ENCODE peak calls at places on chromosomes 1 and 21, in nine cellular contexts. I, J, A, Y, T, L, Q, W and K are unnamed samples.

GRCh38 chr1:161989108-161989507 is 34.6 kb downstream of the OLFML2B start:
- DNase-seq in I (no peak), A (peak; percentile 13), L (no peak), T (no peak), Q (no peak), W (peak; percentile 29), J (no peak), Y (no peak), K (no peak)

GRCh38 chr1:231613419-231614349 is 12.9 kb upstream of the DISC1 start:
- DNase-seq in A (no peak), W (no peak), Q (no peak), L (no peak), Y (peak; percentile 83), T (no peak), J (no peak), I (no peak), K (no peak)

GRCh38 chr1:35029756-35030155 is 2.0 kb downstream of the ZMYM6 start:
- DNase-seq in Y (no peak), A (peak; percentile 21), J (no peak), I (no peak), Q (peak; percentile 42), T (no peak), W (no peak), L (no peak), K (no peak)

GRCh38 chr1:162753998-162754585 is 36.4 kb upstream of the HSD17B7 start:
- DNase-seq in T (no peak), Y (no peak), L (no peak), Q (no peak), J (no peak), I (no peak), A (peak; percentile 23), W (no peak), K (no peak)

GRCh38 chr1:30283199-30283962 is 440.0 kb downstream of the MATN1 start:
- DNase-seq in L (no peak), Y (no peak), I (no peak), Q (peak; percentile 2), T (no peak), A (no peak), W (no peak), J (no peak), K (no peak)

GRCh38 chr1:248924696-248925532 is 18.9 kb downstream of the PGBD2 start:
- DNase-seq in J (no peak), Y (peak; percentile 74), L (no peak), W (peak; percentile 63), T (peak; percentile 69), Q (peak; percentile 61), I (peak; percentile 60), A (peak; percentile 81), K (peak; percentile 63)

GRCh38 chr1:54919367-54920359 is 32.7 kb upstream of the DHCR24 start:
- DNase-seq in L (no peak), I (no peak), W (no peak), T (no peak), A (no peak), J (no peak), Q (no peak), Y (no peak), K (no peak)

GRCh38 chr21:32777269-32777668 is 5.7 kb upstream of the PAXBP1 start:
- DNase-seq in W (no peak), T (no peak), J (no peak), I (no peak), Q (no peak), L (no peak), Y (no peak), A (no peak), K (no peak)

GRCh38 chr1:40592107-40592773 is 60.8 kb downstream of the ZNF684 start:
- DNase-seq in Q (peak; percentile 48), A (peak; percentile 17), W (peak; percentile 38), L (no peak), J (no peak), T (peak; percentile 61), Y (no peak), I (no peak), K (peak; percentile 38)

GRCh38 chr1:48777219-48777895 is 666 bp upstream of the BEND5 start:
- DNase-seq in I (no peak), A (no peak), J (no peak), L (no peak), W (no peak), T (peak; percentile 49), Q (no peak), Y (no peak), K (no peak)

GRCh38 chr1:76330993-76331603 is 256.6 kb downstream of the ST6GALNAC3 start:
- DNase-seq in J (no peak), Y (no peak), Q (peak; percentile 89), T (peak; percentile 82), I (peak; percentile 42), W (peak; percentile 67), A (peak; percentile 77), L (no peak), K (peak; percentile 74)

GRCh38 chr1:200415693-200416593 is 6.1 kb upstream of the ZNF281 start:
- DNase-seq in Y (no peak), L (peak; percentile 53), A (peak; percentile 98), Q (peak; percentile 97), J (no peak), I (no peak), W (peak; percentile 96), T (no peak), K (peak; percentile 97)

GRCh38 chr1:198929111-198929604 is 290.3 kb downstream of the PTPRC start:
- DNase-seq in I (no peak), Q (no peak), T (no peak), Y (no peak), A (no peak), L (no peak), J (no peak), W (no peak), K (no peak)

GRCh38 chr1:228084325-228084724 is 1.8 kb downstream of the ARF1 start:
- DNase-seq in Y (no peak), Q (peak; percentile 77), T (no peak), J (no peak), L (no peak), I (no peak), W (peak; percentile 59), A (peak; percentile 87), K (peak; percentile 66)

GRCh38 chr21:33360281-33360680 is 35.5 kb downstream of the IFNAR1 start:
- DNase-seq in Q (peak; percentile 71), I (no peak), L (no peak), Y (no peak), T (no peak), J (no peak), W (peak; percentile 70), A (no peak), K (peak; percentile 51)

DNA sequence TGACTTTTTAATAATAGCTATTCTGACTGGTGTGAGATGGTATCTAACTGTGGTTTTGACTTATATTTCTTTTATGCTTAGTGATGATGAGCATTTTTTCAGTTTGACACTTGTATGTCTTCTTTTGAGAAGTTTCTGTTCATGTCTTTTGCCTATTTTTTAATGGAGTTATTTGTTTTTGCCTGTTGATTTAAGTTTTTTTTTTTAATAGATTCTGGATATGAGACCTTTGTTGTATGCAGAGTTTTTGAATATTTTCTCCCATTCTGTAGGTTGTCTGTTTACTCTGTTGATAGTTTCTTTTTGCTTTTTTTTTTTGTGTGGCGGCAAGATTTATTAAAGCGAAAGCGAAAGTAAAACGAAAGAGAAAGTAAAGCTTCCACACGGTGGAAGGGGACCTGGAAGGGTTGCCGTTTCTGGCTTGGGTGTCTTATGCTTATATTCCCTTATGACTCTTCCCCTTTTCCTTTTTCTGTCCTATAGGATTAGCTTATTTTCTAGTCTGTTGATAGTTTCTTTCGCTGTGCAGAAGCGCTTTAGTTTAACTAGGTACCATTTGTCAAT is 67.6 kb downstream of the TBX19 start:
- DNase-seq in Y (no peak), W (no peak), A (peak; percentile 25), L (no peak), I (peak; percentile 49), Q (no peak), J (no peak), T (peak; percentile 11), K (no peak)
- H3K4me3 ChIP-seq in Y (peak overlapping the region; percentile 43), W (peak overlapping the region; percentile 40), A (peak overlapping the region; percentile 70), L (peak overlapping the region; percentile 40), I (peak overlapping the region; percentile 58), Q (no peak overlapping the region), J (peak overlapping the region; percentile 29), T (no peak overlapping the region), K (peak overlapping the region; percentile 28)

GRCh38 chr1:234955107-234955731 is 173.4 kb downstream of the TOMM20 start:
- DNase-seq in Y (peak; percentile 87), W (peak; percentile 66), J (peak; percentile 76), T (no peak), A (peak; percentile 76), I (no peak), Q (peak; percentile 81), L (no peak), K (no peak)
- H3K27ac ChIP-seq in Y (peak overlapping the region; percentile 83), W (peak overlapping the region; percentile 71), J (peak overlapping the region; percentile 95), T (no peak overlapping the region), A (peak overlapping the region; percentile 28), I (peak overlapping the region; percentile 27), Q (no peak overlapping the region), L (peak overlapping the region; percentile 58), K (peak overlapping the region; percentile 6)

GRCh38 chr1:89287182-89288050 is 14.8 kb upstream of the GBP5 start:
- DNase-seq in J (no peak), W (no peak), L (no peak), Q (no peak), I (no peak), Y (no peak), T (no peak), A (no peak), K (no peak)
- H3K4me3 ChIP-seq in J (no peak overlapping the region), W (no peak overlapping the region), L (peak overlapping the region; percentile 35), Q (no peak overlapping the region), I (no peak overlapping the region), Y (no peak overlapping the region), T (no peak overlapping the region), A (no peak overlapping the region), K (no peak overlapping the region)

GRCh38 chr1:77945345-77945744 is 33.5 kb downstream of the FUBP1 start:
- DNase-seq in J (no peak), Q (no peak), Y (no peak), L (no peak), A (no peak), I (no peak), W (no peak), T (no peak), K (no peak)

GRCh38 chr1:77940921-77941570 is 37.8 kb downstream of the FUBP1 start:
- DNase-seq in J (no peak), T (no peak), A (no peak), L (no peak), Y (no peak), Q (no peak), W (peak; percentile 11), I (no peak), K (no peak)

GRCh38 chr1:77938656-77939055 is 40.2 kb downstream of the FUBP1 start:
- DNase-seq in Q (no peak), J (no peak), A (no peak), T (no peak), W (no peak), I (no peak), Y (no peak), L (no peak), K (no peak)

DNA sequence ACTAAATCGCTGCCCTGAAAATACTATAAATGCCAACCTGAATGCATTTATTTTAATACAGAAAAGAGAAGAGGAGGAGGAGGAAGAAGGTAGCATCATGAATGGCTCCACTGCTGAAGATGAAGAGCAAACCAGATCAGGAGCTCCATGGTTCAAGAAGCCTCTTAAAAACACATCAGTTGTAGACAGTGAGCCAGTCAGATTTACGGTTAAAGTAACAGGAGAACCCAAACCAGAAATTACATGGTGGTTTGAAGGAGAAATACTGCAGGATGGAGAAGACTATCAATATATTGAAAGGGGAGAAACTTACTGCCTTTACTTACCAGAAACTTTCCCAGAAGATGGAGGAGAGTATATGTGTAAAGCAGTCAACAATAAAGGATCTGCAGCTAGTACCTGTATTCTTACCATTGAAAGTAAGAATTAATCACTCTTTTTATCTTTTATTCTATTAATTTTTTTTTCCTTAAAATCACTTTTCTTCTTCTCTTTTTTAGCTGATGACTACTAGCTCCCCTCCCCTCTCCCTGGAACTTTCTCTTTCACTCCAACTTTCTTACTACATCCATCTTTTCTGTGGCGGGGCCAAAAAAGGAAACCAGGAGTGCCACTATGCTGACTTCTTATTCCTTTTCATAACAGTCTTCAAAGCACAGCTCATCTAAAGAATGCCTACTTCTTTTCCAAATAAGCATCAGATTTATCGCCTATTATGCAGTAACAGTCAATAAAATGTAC is 36.3 kb downstream of the FUBP1 start:
- DNase-seq in A (no peak), Y (no peak), J (no peak), W (no peak), L (no peak), Q (no peak), I (no peak), T (no peak), K (no peak)
- H3K27ac ChIP-seq in A (no peak overlapping the region), Y (no peak overlapping the region), J (no peak overlapping the region), W (no peak overlapping the region), L (peak overlapping the region; percentile 12), Q (peak overlapping the region; percentile 76), I (no peak overlapping the region), T (peak overlapping the region; percentile 30), K (no peak overlapping the region)